ENCODE peak calls at places on chromosomes 1 and 21, in five cellular contexts. G is neural progenitor cell, I is T-cell, Z is astrocyte of the spinal cord, P is RWPE1. S is an unnamed sample.

GRCh38 chr21:45981641-45982255 is at the start of gene COL6A1:
- DNase-seq in Z (peak), I (no peak), G (peak), P (peak), S (no peak)

GRCh38 chr1:112264553-112264952 is 131.5 kb upstream of the CTTNBP2NL start:
- DNase-seq in Z (no peak), G (no peak), P (no peak), I (no peak), S (no peak)

GRCh38 chr1:86429830-86430229 is 5.9 kb downstream of the CLCA2 start:
- DNase-seq in P (peak), Z (peak), G (no peak), I (no peak), S (no peak)

GRCh38 chr1:26580116-26580515 is 50.6 kb downstream of the RPS6KA1 start:
- DNase-seq in G (no peak), Z (no peak), P (no peak), I (no peak), S (no peak)

GRCh38 chr1:232922475-232922874 is 27.9 kb upstream of the NTPCR start:
- DNase-seq in Z (peak), P (no peak), G (no peak), I (no peak), S (no peak)

GRCh38 chr1:37556712-37557196 is at the start of gene DNALI1:
- DNase-seq in G (peak), I (no peak), Z (peak), P (peak), S (no peak)

GRCh38 chr1:206739411-206740076 is 31.0 kb upstream of the IL19 start:
- DNase-seq in I (no peak), P (no peak), G (no peak), Z (no peak), S (peak)

GRCh38 chr1:234397732-234398131 is 24.5 kb downstream of the COA6 start:
- DNase-seq in P (no peak), I (no peak), Z (no peak), G (no peak), S (no peak)

GRCh38 chr1:111848852-111849545 is 93.3 kb downstream of the DDX20 start:
- DNase-seq in Z (no peak), I (no peak), P (no peak), G (no peak), S (no peak)

GRCh38 chr1:222095606-222096475 is 354.0 kb upstream of the DUSP10 start:
- DNase-seq in Z (no peak), P (peak), G (peak), I (peak), S (peak)

GRCh38 chr1:248696261-248696660 is 6.3 kb downstream of the OR14I1 start:
- DNase-seq in Z (no peak), P (no peak), I (no peak), G (no peak), S (no peak)

GRCh38 chr1:10890391-10891073 is 94.1 kb upstream of the CASZ1 start:
- DNase-seq in I (no peak), G (no peak), P (peak), Z (no peak), S (no peak)

GRCh38 chr21:45590246-45590725 is 48.0 kb upstream of the SLC19A1 start:
- DNase-seq in P (peak), Z (peak), I (peak), G (peak), S (peak)

GRCh38 chr1:96749618-96750017 is 28.0 kb downstream of the PTBP2 start:
- DNase-seq in P (no peak), G (no peak), I (no peak), Z (no peak), S (no peak)

GRCh38 chr1:15252547-15252835 is 5.5 kb downstream of the FHAD1 start:
- DNase-seq in P (no peak), Z (no peak), I (no peak), G (no peak), S (no peak)

GRCh38 chr1:65172936-65173335 is 24.9 kb downstream of the AK4 start:
- DNase-seq in G (no peak), I (no peak), Z (no peak), P (no peak), S (no peak)

GRCh38 chr1:169367686-169368405 is at the start of the genes BLZF1 and NME7:
- DNase-seq in P (peak), G (peak), I (peak), Z (peak), S (peak)

GRCh38 chr1:163609858-163610257 is 288.1 kb downstream of the NUF2 start:
- DNase-seq in I (no peak), P (no peak), Z (no peak), G (no peak), S (no peak)